ENCODE peak calls at places on chromosome 9, in eight cellular contexts. One of them, this sample, is unnamed.

GRCh38 chr9:33076031-33076359 is 479 bp downstream of the SMU1 start:
- DNase-seq in cardiac muscle cell: no peak
- DNase-seq in suprapubic skin: no peak
- DNase-seq in psoas muscle: no peak
- DNase-seq in right cardiac atrium: no peak
- DNase-seq in epithelial cell of prostate: no peak
- DNase-seq in OCI-LY7: peak; percentile 7
- DNase-seq in tibial artery: peak; percentile 27
- DNase-seq in this sample: no peak

GRCh38 chr9:128323192-128323730 is 622 bp downstream of the COQ4 start:
- DNase-seq in cardiac muscle cell: no peak
- DNase-seq in suprapubic skin: no peak
- DNase-seq in epithelial cell of prostate: no peak
- DNase-seq in tibial artery: no peak
- DNase-seq in right cardiac atrium: no peak
- DNase-seq in psoas muscle: no peak
- DNase-seq in OCI-LY7: no peak
- DNase-seq in this sample: no peak

GRCh38 chr9:28365020-28365640 is 791.8 kb upstream of the C9orf72 start:
- DNase-seq in suprapubic skin: no peak
- DNase-seq in OCI-LY7: no peak
- DNase-seq in cardiac muscle cell: peak; percentile 31
- DNase-seq in tibial artery: no peak
- DNase-seq in psoas muscle: no peak
- DNase-seq in epithelial cell of prostate: no peak
- DNase-seq in right cardiac atrium: no peak
- DNase-seq in this sample: no peak

GRCh38 chr9:17425379-17425778 is 153.5 kb upstream of the SH3GL2 start:
- DNase-seq in tibial artery: no peak
- DNase-seq in epithelial cell of prostate: no peak
- DNase-seq in OCI-LY7: no peak
- DNase-seq in cardiac muscle cell: no peak
- DNase-seq in right cardiac atrium: no peak
- DNase-seq in psoas muscle: no peak
- DNase-seq in suprapubic skin: no peak
- DNase-seq in this sample: no peak

GRCh38 chr9:88458716-88459115 is 70.5 kb downstream of the SPIN1 start:
- DNase-seq in suprapubic skin: no peak
- DNase-seq in epithelial cell of prostate: no peak
- DNase-seq in psoas muscle: no peak
- DNase-seq in cardiac muscle cell: no peak
- DNase-seq in tibial artery: no peak
- DNase-seq in right cardiac atrium: no peak
- DNase-seq in OCI-LY7: no peak
- DNase-seq in this sample: no peak

GRCh38 chr9:136977223-136978072 is at the start of gene PTGDS:
- DNase-seq in cardiac muscle cell: no peak
- DNase-seq in OCI-LY7: no peak
- DNase-seq in right cardiac atrium: peak; percentile 92
- DNase-seq in suprapubic skin: no peak
- DNase-seq in psoas muscle: peak; percentile 79
- DNase-seq in epithelial cell of prostate: no peak
- DNase-seq in tibial artery: no peak
- DNase-seq in this sample: no peak

GRCh38 chr9:121743441-121744001 is 92.1 kb downstream of the DAB2IP start:
- DNase-seq in suprapubic skin: peak; percentile 84
- DNase-seq in psoas muscle: peak; percentile 93
- DNase-seq in epithelial cell of prostate: no peak
- DNase-seq in OCI-LY7: no peak
- DNase-seq in tibial artery: peak; percentile 89
- DNase-seq in right cardiac atrium: peak; percentile 95
- DNase-seq in cardiac muscle cell: peak; percentile 90
- DNase-seq in this sample: no peak

GRCh38 chr9:101092922-101093321 is 64.4 kb downstream of the PLPPR1 start:
- DNase-seq in OCI-LY7: no peak
- DNase-seq in suprapubic skin: no peak
- DNase-seq in psoas muscle: no peak
- DNase-seq in epithelial cell of prostate: no peak
- DNase-seq in cardiac muscle cell: no peak
- DNase-seq in right cardiac atrium: no peak
- DNase-seq in tibial artery: no peak
- DNase-seq in this sample: no peak

GRCh38 chr9:18371621-18372020 is 102.3 kb upstream of the ADAMTSL1 start:
- DNase-seq in suprapubic skin: no peak
- DNase-seq in right cardiac atrium: no peak
- DNase-seq in OCI-LY7: no peak
- DNase-seq in psoas muscle: no peak
- DNase-seq in tibial artery: no peak
- DNase-seq in epithelial cell of prostate: no peak
- DNase-seq in cardiac muscle cell: peak; percentile 19
- DNase-seq in this sample: no peak

GRCh38 chr9:89532944-89533343 is 35.0 kb upstream of the SEMA4D start:
- DNase-seq in epithelial cell of prostate: no peak
- DNase-seq in OCI-LY7: no peak
- DNase-seq in tibial artery: no peak
- DNase-seq in psoas muscle: no peak
- DNase-seq in suprapubic skin: no peak
- DNase-seq in cardiac muscle cell: no peak
- DNase-seq in right cardiac atrium: no peak
- DNase-seq in this sample: no peak

GRCh38 chr9:115442054-115442453 is 324.1 kb upstream of the TNC start:
- DNase-seq in epithelial cell of prostate: no peak
- DNase-seq in cardiac muscle cell: no peak
- DNase-seq in psoas muscle: no peak
- DNase-seq in suprapubic skin: no peak
- DNase-seq in right cardiac atrium: no peak
- DNase-seq in OCI-LY7: no peak
- DNase-seq in tibial artery: no peak
- DNase-seq in this sample: no peak

GRCh38 chr9:37283730-37284235 is 138.7 kb upstream of the GRHPR start:
- DNase-seq in cardiac muscle cell: no peak
- DNase-seq in right cardiac atrium: no peak
- DNase-seq in psoas muscle: no peak
- DNase-seq in tibial artery: no peak
- DNase-seq in OCI-LY7: peak; percentile 92
- DNase-seq in epithelial cell of prostate: no peak
- DNase-seq in suprapubic skin: no peak
- DNase-seq in this sample: no peak

GRCh38 chr9:4366649-4367330 is 66.9 kb upstream of the GLIS3 start:
- DNase-seq in suprapubic skin: no peak
- DNase-seq in epithelial cell of prostate: no peak
- DNase-seq in cardiac muscle cell: peak; percentile 40
- DNase-seq in psoas muscle: no peak
- DNase-seq in OCI-LY7: peak; percentile 32
- DNase-seq in tibial artery: no peak
- DNase-seq in right cardiac atrium: no peak
- DNase-seq in this sample: peak; percentile 16

GRCh38 chr9:4784403-4784802 is 8.3 kb upstream of the RCL1 start:
- DNase-seq in suprapubic skin: no peak
- DNase-seq in OCI-LY7: no peak
- DNase-seq in cardiac muscle cell: no peak
- DNase-seq in tibial artery: no peak
- DNase-seq in epithelial cell of prostate: no peak
- DNase-seq in right cardiac atrium: no peak
- DNase-seq in psoas muscle: no peak
- DNase-seq in this sample: no peak

GRCh38 chr9:33263936-33264472 is 504 bp downstream of the BAG1 start:
- DNase-seq in tibial artery: peak; percentile 67
- DNase-seq in cardiac muscle cell: peak; percentile 42
- DNase-seq in psoas muscle: peak; percentile 77
- DNase-seq in right cardiac atrium: peak; percentile 82
- DNase-seq in epithelial cell of prostate: no peak
- DNase-seq in OCI-LY7: peak; percentile 73
- DNase-seq in suprapubic skin: peak; percentile 86
- DNase-seq in this sample: peak; percentile 60

GRCh38 chr9:124455820-124456219 is 5.6 kb downstream of the ADGRD2 start:
- DNase-seq in OCI-LY7: no peak
- DNase-seq in cardiac muscle cell: no peak
- DNase-seq in psoas muscle: no peak
- DNase-seq in tibial artery: no peak
- DNase-seq in suprapubic skin: no peak
- DNase-seq in epithelial cell of prostate: no peak
- DNase-seq in right cardiac atrium: no peak
- DNase-seq in this sample: no peak

GRCh38 chr9:16337322-16338029 is 533.0 kb downstream of the BNC2 start:
- DNase-seq in psoas muscle: no peak
- DNase-seq in cardiac muscle cell: no peak
- DNase-seq in suprapubic skin: no peak
- DNase-seq in OCI-LY7: no peak
- DNase-seq in epithelial cell of prostate: peak; percentile 97
- DNase-seq in tibial artery: no peak
- DNase-seq in right cardiac atrium: no peak
- DNase-seq in this sample: no peak

GRCh38 chr9:36788534-36788933 is 215.8 kb downstream of the MELK start:
- DNase-seq in right cardiac atrium: no peak
- DNase-seq in epithelial cell of prostate: no peak
- DNase-seq in tibial artery: no peak
- DNase-seq in OCI-LY7: peak; percentile 39
- DNase-seq in cardiac muscle cell: peak; percentile 29
- DNase-seq in suprapubic skin: no peak
- DNase-seq in psoas muscle: no peak
- DNase-seq in this sample: no peak

GRCh38 chr9:115775669-115776068 is 377.9 kb upstream of the PAPPA start:
- DNase-seq in psoas muscle: no peak
- DNase-seq in OCI-LY7: no peak
- DNase-seq in right cardiac atrium: no peak
- DNase-seq in epithelial cell of prostate: no peak
- DNase-seq in cardiac muscle cell: no peak
- DNase-seq in tibial artery: no peak
- DNase-seq in suprapubic skin: no peak
- DNase-seq in this sample: no peak

DNA sequence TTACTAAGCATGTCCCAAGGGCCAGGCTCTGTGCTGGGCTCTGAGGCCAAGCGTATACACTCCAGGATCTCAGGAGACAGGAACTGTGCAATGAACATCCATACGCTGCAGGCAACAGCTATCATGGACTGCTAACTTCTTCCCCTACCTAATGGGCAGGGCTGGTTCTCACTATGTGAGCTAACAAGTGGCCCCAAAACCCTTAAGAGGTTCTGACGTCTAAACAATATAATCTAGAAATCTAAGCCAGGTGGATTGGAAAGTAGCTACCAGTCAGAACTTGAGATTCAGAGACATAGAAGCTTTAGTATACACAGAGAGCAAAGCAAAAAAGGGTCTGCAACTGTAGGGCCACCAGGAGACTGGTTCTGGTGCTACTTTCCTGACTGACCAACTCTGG is 27.6 kb downstream of the ABCA1 start:
- DNase-seq in tibial artery: no peak
- DNase-seq in epithelial cell of prostate: no peak
- DNase-seq in psoas muscle: no peak
- DNase-seq in cardiac muscle cell: no peak
- DNase-seq in OCI-LY7: no peak
- DNase-seq in right cardiac atrium: no peak
- DNase-seq in suprapubic skin: no peak
- DNase-seq in this sample: no peak
- H3K27ac ChIP-seq in tibial artery: no peak overlapping the region
- H3K27ac ChIP-seq in epithelial cell of prostate: peak overlapping the region; percentile 84
- H3K27ac ChIP-seq in psoas muscle: no peak overlapping the region
- H3K27ac ChIP-seq in cardiac muscle cell: no peak overlapping the region
- H3K27ac ChIP-seq in OCI-LY7: no peak overlapping the region
- H3K27ac ChIP-seq in right cardiac atrium: no peak overlapping the region
- H3K27ac ChIP-seq in suprapubic skin: no peak overlapping the region
- H3K27ac ChIP-seq in this sample: no peak overlapping the region

DNA sequence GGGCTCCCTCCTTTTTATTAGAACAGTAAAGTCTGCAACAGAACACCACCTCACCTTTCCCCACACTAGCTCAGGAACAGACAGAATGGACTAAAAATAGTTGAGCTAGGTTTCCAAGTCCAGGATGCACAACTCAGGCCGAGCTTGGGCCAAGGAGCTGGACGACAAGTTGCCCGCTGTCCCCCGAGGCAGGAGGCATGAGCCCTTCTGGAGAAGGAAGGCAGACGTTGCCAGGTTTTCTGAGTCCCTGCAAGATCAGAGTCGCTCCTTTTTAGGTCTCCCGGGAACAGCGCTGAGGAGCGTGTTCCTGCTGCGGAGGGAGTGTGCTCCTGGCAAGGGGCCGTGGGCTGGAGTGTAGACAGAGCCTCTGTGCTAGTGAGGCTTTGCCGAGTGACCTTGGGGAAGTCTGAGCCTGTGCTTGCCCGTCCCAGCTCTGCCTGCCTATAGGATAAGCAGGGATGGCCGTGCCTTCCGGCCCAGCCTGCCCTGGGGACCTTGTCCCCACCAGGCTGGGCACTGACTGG is 121.6 kb downstream of the WNK2 start:
- DNase-seq in epithelial cell of prostate: no peak
- DNase-seq in OCI-LY7: no peak
- DNase-seq in tibial artery: peak; percentile 44
- DNase-seq in suprapubic skin: peak; percentile 59
- DNase-seq in right cardiac atrium: no peak
- DNase-seq in psoas muscle: peak; percentile 81
- DNase-seq in cardiac muscle cell: no peak
- DNase-seq in this sample: no peak
- H3K27ac ChIP-seq in epithelial cell of prostate: no peak overlapping the region
- H3K27ac ChIP-seq in OCI-LY7: no peak overlapping the region
- H3K27ac ChIP-seq in tibial artery: no peak overlapping the region
- H3K27ac ChIP-seq in suprapubic skin: no peak overlapping the region
- H3K27ac ChIP-seq in right cardiac atrium: peak overlapping the region; percentile 43
- H3K27ac ChIP-seq in psoas muscle: peak overlapping the region; percentile 60
- H3K27ac ChIP-seq in cardiac muscle cell: no peak overlapping the region
- H3K27ac ChIP-seq in this sample: no peak overlapping the region

DNA sequence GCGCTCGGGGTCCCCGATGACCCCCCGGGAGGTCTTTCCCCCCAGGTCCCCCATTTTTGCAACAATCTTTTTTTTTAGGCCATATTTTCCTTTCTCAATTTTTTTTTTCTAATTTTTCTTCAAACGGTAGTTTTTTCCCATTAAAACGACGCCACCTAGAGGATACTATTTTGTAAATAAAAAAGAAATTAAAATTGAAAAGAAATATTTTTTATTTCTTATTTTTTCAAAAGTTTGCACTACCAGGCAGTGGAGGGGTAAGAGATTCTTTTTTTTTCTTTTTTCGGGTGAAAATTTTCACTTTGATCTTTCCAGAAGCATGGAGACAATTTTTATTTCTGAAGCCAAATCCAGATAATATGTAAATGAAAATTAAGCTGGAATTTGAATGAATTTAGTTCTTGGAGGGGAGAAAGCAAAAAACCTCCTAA is 712 bp downstream of the ZNF618 start:
- DNase-seq in psoas muscle: no peak
- DNase-seq in suprapubic skin: no peak
- DNase-seq in epithelial cell of prostate: no peak
- DNase-seq in right cardiac atrium: no peak
- DNase-seq in OCI-LY7: peak; percentile 48
- DNase-seq in cardiac muscle cell: peak; percentile 36
- DNase-seq in tibial artery: no peak
- DNase-seq in this sample: no peak
- H3K27ac ChIP-seq in psoas muscle: peak overlapping the region; percentile 63
- H3K27ac ChIP-seq in suprapubic skin: no peak overlapping the region
- H3K27ac ChIP-seq in epithelial cell of prostate: no peak overlapping the region
- H3K27ac ChIP-seq in right cardiac atrium: no peak overlapping the region
- H3K27ac ChIP-seq in OCI-LY7: no peak overlapping the region
- H3K27ac ChIP-seq in cardiac muscle cell: no peak overlapping the region
- H3K27ac ChIP-seq in tibial artery: peak overlapping the region; percentile 88
- H3K27ac ChIP-seq in this sample: no peak overlapping the region

DNA sequence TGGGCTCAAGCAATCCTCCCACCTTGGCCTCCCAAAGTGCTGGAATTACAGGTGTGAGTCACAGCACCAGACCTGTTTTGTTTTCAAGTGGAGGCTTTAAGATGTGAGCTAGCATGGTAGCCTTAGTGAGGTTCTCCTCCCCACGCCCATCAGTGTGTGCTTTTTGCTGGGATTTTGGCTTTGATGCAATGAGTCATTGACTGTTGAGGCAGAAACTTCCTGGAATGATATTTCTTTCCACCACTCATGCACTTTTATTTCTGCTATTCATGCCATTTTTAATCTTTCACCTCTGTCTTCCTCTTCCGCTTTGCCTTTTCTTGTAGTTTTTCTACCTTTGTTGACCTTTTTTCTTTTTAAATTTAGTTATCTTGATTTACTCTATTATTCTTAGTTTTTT is 4.2 kb upstream of the NFIL3 start:
- DNase-seq in cardiac muscle cell: no peak
- DNase-seq in OCI-LY7: no peak
- DNase-seq in psoas muscle: no peak
- DNase-seq in epithelial cell of prostate: peak; percentile 72
- DNase-seq in tibial artery: no peak
- DNase-seq in suprapubic skin: no peak
- DNase-seq in right cardiac atrium: no peak
- DNase-seq in this sample: no peak
- H3K27ac ChIP-seq in cardiac muscle cell: no peak overlapping the region
- H3K27ac ChIP-seq in OCI-LY7: no peak overlapping the region
- H3K27ac ChIP-seq in psoas muscle: peak overlapping the region; percentile 25
- H3K27ac ChIP-seq in epithelial cell of prostate: no peak overlapping the region
- H3K27ac ChIP-seq in tibial artery: no peak overlapping the region
- H3K27ac ChIP-seq in suprapubic skin: peak overlapping the region; percentile 62
- H3K27ac ChIP-seq in right cardiac atrium: no peak overlapping the region
- H3K27ac ChIP-seq in this sample: no peak overlapping the region